ENCODE peak calls at places on chromosomes 1 and 21, in six cellular contexts. E is K562; K is pancreas; R is PC-3; Z is left ventricle myocardium inferior; T is CD8-positive, alpha-beta T cell. Y is an unnamed sample. For H3K36me3, the result is how much of the 10 kb centered on the place peaks cover.

GRCh38 chr1:237736372-237737029 is 154.2 kb downstream of the ZP4 start:
- DNase-seq in E (peak), T (no peak), K (no peak), R (peak), Z (no peak), Y (peak)

GRCh38 chr1:206012086-206012859 is 9.1 kb upstream of the RAB7B start:
- DNase-seq in Z (peak), K (no peak), E (peak), T (peak), R (no peak), Y (no peak)

GRCh38 chr1:205351984-205352713 is 4.6 kb downstream of the KLHDC8A start:
- DNase-seq in K (peak), R (peak), E (no peak), Z (no peak), T (no peak), Y (no peak)

GRCh38 chr1:201171063-201172036 is 17.1 kb upstream of the TMEM9 start:
- DNase-seq in K (peak), E (peak), Z (peak), R (peak), T (peak), Y (peak)

GRCh38 chr21:46124083-46124925 is 26.4 kb downstream of the COL6A2 start:
- DNase-seq in K (peak), Z (no peak), E (no peak), T (no peak), R (no peak), Y (no peak)

GRCh38 chr1:156445789-156446263 is 54.7 kb downstream of the MEF2D start:
- DNase-seq in Z (peak), T (peak), E (peak), K (peak), R (peak), Y (peak)

GRCh38 chr1:109659145-109659544 is 3.2 kb downstream of the GSTM4 start:
- DNase-seq in Z (no peak), T (no peak), R (no peak), K (no peak), E (no peak), Y (no peak)

GRCh38 chr1:68495532-68495931 is 1.4 kb downstream of the DEPDC1 start:
- DNase-seq in K (no peak), E (peak), Z (no peak), R (peak), T (no peak), Y (no peak)

GRCh38 chr1:206898089-206898908 is 1.1 kb downstream of the IL24 start:
- DNase-seq in Z (no peak), E (no peak), K (no peak), R (peak), T (no peak), Y (no peak)

GRCh38 chr1:67214420-67215174 is 48.3 kb downstream of the IL23R start:
- DNase-seq in E (no peak), T (peak), K (no peak), Z (no peak), R (peak), Y (peak)

GRCh38 chr1:24754229-24754628 is 9.0 kb downstream of the CLIC4 start:
- DNase-seq in T (no peak), E (no peak), R (no peak), Z (no peak), K (no peak), Y (no peak)

GRCh38 chr1:100972185-100972584 is 53.4 kb downstream of the DPH5 start:
- DNase-seq in K (no peak), E (no peak), Z (no peak), R (no peak), T (no peak), Y (no peak)

GRCh38 chr21:45091540-45092322 is 17.4 kb downstream of the ADARB1 start:
- DNase-seq in Z (no peak), K (no peak), T (no peak), R (no peak), E (no peak), Y (no peak)

GRCh38 chr1:17118706-17119075 is 560 bp downstream of the PADI2 start:
- DNase-seq in E (no peak), Z (no peak), K (no peak), R (no peak), T (no peak), Y (peak)

GRCh38 chr1:147515046-147515869 is 26.0 kb upstream of the BCL9 start:
- DNase-seq in Z (no peak), K (no peak), E (no peak), T (no peak), R (peak), Y (no peak)

GRCh38 chr1:61084560-61084991 is 2.2 kb downstream of the NFIA start:
- DNase-seq in R (peak), E (no peak), K (no peak), Z (no peak), T (no peak), Y (no peak)

GRCh38 chr1:61085191-61086086 is 3.1 kb downstream of the NFIA start:
- DNase-seq in R (peak), Z (no peak), E (no peak), K (no peak), T (no peak), Y (no peak)

GRCh38 chr1:61087574-61087973 is 5.2 kb downstream of the NFIA start:
- DNase-seq in T (no peak), K (no peak), E (no peak), Z (no peak), R (no peak), Y (no peak)

GRCh38 chr1:61088163-61088840 is 5.9 kb downstream of the NFIA start:
- DNase-seq in E (no peak), T (no peak), Z (no peak), R (no peak), K (no peak), Y (no peak)

GRCh38 chr1:61086245-61086644 is 3.9 kb downstream of the NFIA start:
- DNase-seq in Z (no peak), E (no peak), R (no peak), K (no peak), T (no peak), Y (peak)
- H3K27ac ChIP-seq in Z (peak), E (no peak), R (no peak), K (peak), T (no peak), Y (no peak)

GRCh38 chr1:3787745-3788605 is 8.3 kb downstream of the LRRC47 start:
- DNase-seq in Z (no peak), K (peak), E (no peak), R (no peak), T (no peak), Y (no peak)

GRCh38 chr1:3788756-3789420 is 7.4 kb downstream of the LRRC47 start:
- DNase-seq in R (no peak), K (peak), T (no peak), Z (no peak), E (no peak), Y (no peak)

GRCh38 chr1:3786468-3787346 is 9.6 kb downstream of the LRRC47 start:
- DNase-seq in E (no peak), Z (no peak), T (no peak), K (peak), R (no peak), Y (no peak)

GRCh38 chr1:3785458-3786157 is 10.7 kb downstream of the LRRC47 start:
- DNase-seq in T (no peak), K (peak), E (peak), R (peak), Z (no peak), Y (peak)

DNA sequence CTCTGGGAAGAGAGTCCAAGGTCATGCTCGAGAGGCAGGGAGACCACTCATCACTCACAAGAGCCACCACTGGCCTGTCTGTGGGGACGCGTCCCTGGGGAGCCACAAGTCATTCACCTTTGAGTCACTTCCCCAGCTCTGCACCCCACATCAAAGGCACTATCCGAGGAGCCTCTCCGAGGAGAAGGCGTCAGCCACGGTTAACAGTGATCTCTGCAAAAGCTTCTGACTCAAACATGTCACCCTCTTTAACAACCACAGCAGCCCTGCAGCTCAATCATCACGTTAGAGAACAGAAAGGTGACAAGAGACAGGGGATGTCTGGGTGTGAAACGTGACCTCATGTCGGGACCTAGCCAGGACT is 9.0 kb downstream of the LRRC47 start:
- DNase-seq in Z (no peak), K (peak), T (no peak), R (no peak), E (no peak), Y (no peak)
- H3K36me3 ChIP-seq in Z (half or more), K (under half), T (under half), R (half or more), E (half or more), Y (under half)

DNA sequence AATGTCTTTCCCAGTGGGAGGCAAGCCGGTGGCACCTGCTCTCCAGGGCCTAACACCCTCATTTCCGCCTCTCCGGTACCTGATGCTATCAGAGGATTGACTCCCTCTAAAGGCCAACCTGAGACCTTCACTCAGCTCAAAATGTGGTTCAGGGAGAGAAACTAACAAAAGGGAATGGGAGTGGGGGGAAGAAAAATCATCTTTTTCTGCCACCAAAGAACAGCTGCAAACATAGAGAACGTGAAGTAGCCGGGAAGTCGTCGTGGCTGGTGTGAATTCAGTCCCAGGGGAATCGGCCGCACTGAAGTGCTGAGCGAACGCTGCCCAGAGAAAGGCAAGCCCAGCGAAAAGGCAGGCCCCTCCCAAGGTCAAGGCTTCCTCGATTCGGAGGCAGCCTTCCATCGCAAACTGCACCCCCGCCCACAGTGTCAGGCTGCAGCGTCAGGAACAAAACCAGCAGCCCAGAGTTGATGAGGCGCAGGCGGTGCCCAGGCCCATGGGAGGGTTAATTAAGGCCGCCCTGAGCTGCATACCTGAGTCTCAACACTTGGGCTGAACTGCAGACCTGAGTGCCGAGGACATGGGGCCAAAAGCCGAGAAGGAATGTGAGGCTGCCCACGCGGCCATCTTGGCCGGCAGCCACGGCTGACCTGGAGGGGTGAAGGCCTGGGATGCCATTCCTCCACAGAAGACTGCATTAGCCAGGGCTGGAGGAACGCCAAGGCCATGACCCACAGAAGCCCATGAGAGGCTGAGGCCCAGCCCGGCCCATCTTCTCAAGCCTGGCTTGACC is 160.2 kb downstream of the PSMG1 start:
- DNase-seq in K (no peak), T (no peak), Z (peak), E (peak), R (no peak), Y (peak)
- H3K27ac ChIP-seq in K (peak), T (no peak), Z (peak), E (no peak), R (no peak), Y (peak)

GRCh38 chr1:154206212-154206611 is at the start of gene CFAP141:
- DNase-seq in R (peak), E (peak), Z (no peak), T (no peak), K (no peak), Y (no peak)
- H3K36me3 ChIP-seq in R (under half), E (under half), Z (half or more), T (under half), K (under half), Y (under half)

DNA sequence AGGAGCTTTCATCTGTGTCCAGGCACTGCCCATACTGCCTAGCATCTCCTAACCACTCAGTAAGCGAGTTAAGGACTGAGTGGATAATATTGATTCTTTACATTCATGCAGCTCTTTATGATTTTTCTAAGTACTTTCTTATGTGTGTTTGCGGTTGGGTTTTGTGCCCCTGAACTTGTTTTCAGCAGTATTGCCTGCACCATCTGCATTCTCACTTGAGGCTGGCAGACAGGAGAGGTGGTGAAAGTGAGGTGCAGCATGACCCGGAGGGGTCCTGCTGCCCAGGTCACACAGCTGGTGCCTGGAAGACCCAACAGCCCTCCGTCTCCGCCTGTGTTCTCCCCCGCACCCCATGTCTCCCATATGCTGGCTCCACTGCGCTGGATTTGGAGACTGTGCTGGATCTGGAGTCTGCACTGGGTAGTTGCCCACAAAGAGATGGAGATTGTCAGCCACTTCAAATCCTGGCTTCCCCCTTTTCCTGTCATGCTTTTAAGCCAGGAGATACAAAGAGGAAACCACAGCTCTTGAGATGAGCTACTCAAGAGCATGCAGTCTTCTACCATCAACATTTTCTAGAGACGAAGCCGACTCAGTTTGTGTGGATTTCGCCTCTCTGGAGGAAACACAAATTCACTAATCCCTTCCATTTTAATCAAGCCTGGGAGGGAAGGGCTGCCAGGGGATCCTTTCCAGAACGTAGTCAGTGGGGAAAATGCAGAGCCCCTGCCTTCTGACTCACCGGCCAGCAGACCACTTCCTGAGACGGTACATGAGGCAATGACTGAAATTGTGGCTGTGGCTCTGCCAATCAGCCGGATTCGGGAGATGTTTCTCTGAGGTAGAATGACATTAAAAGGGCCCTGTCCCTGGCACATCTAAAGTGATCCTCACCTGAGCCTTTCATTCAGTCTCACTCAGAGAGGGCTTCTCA is 71.7 kb upstream of the ANGPTL1 start:
- DNase-seq in E (no peak), T (no peak), R (no peak), Z (peak), K (no peak), Y (no peak)
- H3K27ac ChIP-seq in E (no peak), T (no peak), R (no peak), Z (peak), K (no peak), Y (no peak)

DNA sequence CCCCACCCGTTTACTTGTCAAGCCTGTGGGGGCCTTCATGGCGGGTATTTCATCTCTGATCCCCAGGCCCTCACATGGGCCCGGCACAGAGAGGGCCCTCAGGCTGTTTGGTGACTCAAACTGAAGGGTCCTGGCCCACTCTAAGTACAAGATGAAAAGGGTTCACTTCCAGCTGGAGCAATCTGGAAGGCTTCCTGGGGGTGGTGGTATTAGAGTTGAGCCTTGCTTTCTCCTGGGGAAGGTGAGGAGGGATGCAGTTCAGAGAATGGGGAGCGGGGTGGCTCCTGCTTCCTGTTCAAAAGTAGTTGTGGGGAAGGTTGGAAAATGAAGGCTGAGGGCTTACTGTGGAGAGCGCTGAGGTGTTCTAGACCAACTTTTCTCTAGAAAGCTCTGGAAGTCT is 47.7 kb downstream of the DHRS3 start:
- DNase-seq in R (no peak), Z (no peak), K (no peak), T (no peak), E (no peak), Y (no peak)
- H3K36me3 ChIP-seq in R (under half), Z (half or more), K (under half), T (under half), E (half or more), Y (under half)

GRCh38 chr1:213376862-213377372 is 325.9 kb downstream of the RPS6KC1 start:
- DNase-seq in E (no peak), R (no peak), T (no peak), Z (no peak), K (no peak), Y (peak)
- H3K27ac ChIP-seq in E (no peak), R (no peak), T (no peak), Z (no peak), K (peak), Y (peak)

GRCh38 chr1:11061652-11062365 is 2.0 kb upstream of the SRM start:
- DNase-seq in K (no peak), T (no peak), R (no peak), Z (no peak), E (no peak), Y (no peak)

GRCh38 chr1:11065796-11066195 is 6.0 kb upstream of the SRM start:
- DNase-seq in K (no peak), R (no peak), E (no peak), Z (no peak), T (no peak), Y (no peak)

GRCh38 chr1:11067716-11068495 is 8.1 kb upstream of the SRM start:
- DNase-seq in Z (no peak), E (no peak), R (no peak), T (no peak), K (peak), Y (no peak)

GRCh38 chr1:11062965-11063401 is 3.2 kb upstream of the SRM start:
- DNase-seq in E (no peak), K (no peak), R (no peak), Z (no peak), T (no peak), Y (no peak)

GRCh38 chr1:11064942-11065341 is 5.1 kb upstream of the SRM start:
- DNase-seq in T (no peak), K (no peak), Z (no peak), R (no peak), E (no peak), Y (no peak)
- H3K36me3 ChIP-seq in T (under half), K (under half), Z (half or more), R (under half), E (half or more), Y (under half)

DNA sequence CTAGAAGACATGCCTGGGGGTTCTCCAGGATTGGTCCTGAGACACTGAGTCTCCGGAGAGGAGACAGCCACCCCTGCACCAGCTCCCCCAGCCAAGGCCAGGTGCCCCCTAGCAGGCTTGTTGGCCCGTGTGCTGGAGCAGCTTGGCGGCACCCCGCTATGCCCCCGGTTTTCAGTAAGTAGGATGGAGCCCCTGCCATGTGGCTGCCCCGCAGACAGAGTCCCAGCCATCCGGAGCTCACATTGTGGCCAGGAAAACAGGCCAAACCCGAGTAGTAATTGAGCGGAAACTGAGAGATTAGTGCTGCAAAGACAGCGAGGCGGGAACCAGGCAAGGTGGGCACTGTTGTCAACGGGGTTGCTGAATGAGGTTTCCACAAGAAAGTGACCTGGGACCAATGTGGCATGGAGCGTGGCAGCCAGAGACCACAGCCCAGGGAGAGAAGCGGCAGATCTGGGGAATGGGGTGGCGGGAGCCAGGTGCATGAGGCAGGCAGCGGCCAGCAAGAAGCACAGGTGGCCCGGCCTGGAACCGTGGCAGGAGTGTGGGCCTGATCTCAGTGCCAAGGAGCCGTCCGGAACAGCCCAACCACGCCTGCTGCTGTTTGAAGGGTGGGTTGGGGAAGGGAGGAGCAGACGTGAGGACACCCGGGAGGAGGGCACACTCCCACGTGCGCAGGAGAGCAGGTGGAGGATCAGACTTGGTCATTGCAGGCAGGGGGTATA is 137.4 kb upstream of the VAMP3 start:
- DNase-seq in R (no peak), K (no peak), E (no peak), T (no peak), Z (no peak), Y (no peak)
- H3K27ac ChIP-seq in R (no peak), K (no peak), E (no peak), T (no peak), Z (no peak), Y (no peak)